ENCODE peak calls at places on chromosomes 7 and 10, in four cellular contexts. C is tibial nerve, K is breast epithelium, S is heart left ventricle. H is an unnamed sample. For H3K4me1, the result is how much of the 10 kb centered on the place peaks cover.

GRCh38 chr10:7969623-7970022 is 84.9 kb upstream of the GATA3 start:
- DNase-seq in C (no peak), K (no peak), S (no peak), H (no peak)

GRCh38 chr10:35005868-35006267 is 84.3 kb downstream of the CUL2 start:
- DNase-seq in C (no peak), K (no peak), S (no peak), H (no peak)

GRCh38 chr7:98802088-98802780 is 67.6 kb downstream of the TMEM130 start:
- DNase-seq in C (no peak), K (no peak), S (peak), H (peak)

GRCh38 chr7:155296788-155297516 is 726 bp upstream of the INSIG1 start:
- DNase-seq in C (no peak), K (peak), S (peak), H (peak)

GRCh38 chr10:5198386-5198785 is 1.7 kb downstream of the AKR1C4 start:
- DNase-seq in C (no peak), K (no peak), S (no peak), H (no peak)

GRCh38 chr7:29281782-29282541 is 87.4 kb downstream of the CHN2 start:
- DNase-seq in C (no peak), K (no peak), S (peak), H (peak)

GRCh38 chr7:157978766-157979165 is 608.9 kb downstream of the PTPRN2 start:
- DNase-seq in C (no peak), K (no peak), S (no peak), H (no peak)

GRCh38 chr7:92266415-92267241 is 20.9 kb downstream of the ANKIB1 start:
- DNase-seq in C (no peak), K (no peak), S (no peak), H (no peak)

GRCh38 chr10:69879628-69880257 is 78.0 kb downstream of the COL13A1 start:
- DNase-seq in C (no peak), K (no peak), S (no peak), H (no peak)

GRCh38 chr10:114681542-114681941 is 23.5 kb upstream of the ABLIM1 start:
- DNase-seq in C (no peak), K (no peak), S (peak), H (peak)

GRCh38 chr7:23012186-23012585 is 1.7 kb downstream of the HYCC1 start:
- DNase-seq in C (no peak), K (no peak), S (no peak), H (no peak)

GRCh38 chr10:79285315-79286185 is 61.7 kb upstream of the PPIF start:
- DNase-seq in C (no peak), K (no peak), S (no peak), H (no peak)

GRCh38 chr10:88149906-88150305 is 286.5 kb downstream of the PTEN start:
- DNase-seq in C (no peak), K (no peak), S (no peak), H (no peak)

GRCh38 chr7:125491137-125491536 is 561.5 kb upstream of the POT1 start:
- DNase-seq in C (no peak), K (no peak), S (no peak), H (no peak)

GRCh38 chr10:42112331-42113157 is 525.8 kb downstream of the ZNF33B start:
- DNase-seq in C (no peak), K (no peak), S (no peak), H (no peak)

GRCh38 chr10:63416376-63416775 is 49.4 kb downstream of the JMJD1C start:
- DNase-seq in C (no peak), K (no peak), S (no peak), H (no peak)

GRCh38 chr10:86652361-86653202 is 1.8 kb upstream of the OPN4 start:
- DNase-seq in C (no peak), K (peak), S (no peak), H (peak)

GRCh38 chr7:103990991-103991390 is 1.5 kb upstream of the RELN start:
- DNase-seq in C (no peak), K (no peak), S (no peak), H (no peak)

GRCh38 chr10:91635401-91636400 is 2.8 kb upstream of the PPP1R3C start:
- DNase-seq in C (peak), K (no peak), S (peak), H (peak)

GRCh38 chr10:107899075-107899474 is 734.6 kb upstream of the SORCS1 start:
- DNase-seq in C (no peak), K (no peak), S (no peak), H (no peak)

GRCh38 chr10:131946880-131947279 is 34.8 kb downstream of the BNIP3 start:
- DNase-seq in C (no peak), K (peak), S (no peak), H (no peak)

GRCh38 chr7:13282377-13282980 is 595.0 kb downstream of the ARL4A start:
- DNase-seq in C (no peak), K (no peak), S (no peak), H (no peak)

GRCh38 chr10:54914049-54914448 is 113.0 kb upstream of the PCDH15 start:
- DNase-seq in C (no peak), K (no peak), S (no peak), H (no peak)

GRCh38 chr7:26860361-26860760 is 4.0 kb downstream of the SKAP2 start:
- DNase-seq in C (no peak), K (no peak), S (no peak), H (no peak)
- H3K4me3 ChIP-seq in C (no peak), K (no peak), S (no peak), H (no peak)

GRCh38 chr7:2514473-2515423 is 4.8 kb upstream of the LFNG start:
- DNase-seq in C (no peak), K (no peak), S (no peak), H (no peak)
- H3K4me1 ChIP-seq in C (under half), K (under half), S (under half), H (under half)

DNA sequence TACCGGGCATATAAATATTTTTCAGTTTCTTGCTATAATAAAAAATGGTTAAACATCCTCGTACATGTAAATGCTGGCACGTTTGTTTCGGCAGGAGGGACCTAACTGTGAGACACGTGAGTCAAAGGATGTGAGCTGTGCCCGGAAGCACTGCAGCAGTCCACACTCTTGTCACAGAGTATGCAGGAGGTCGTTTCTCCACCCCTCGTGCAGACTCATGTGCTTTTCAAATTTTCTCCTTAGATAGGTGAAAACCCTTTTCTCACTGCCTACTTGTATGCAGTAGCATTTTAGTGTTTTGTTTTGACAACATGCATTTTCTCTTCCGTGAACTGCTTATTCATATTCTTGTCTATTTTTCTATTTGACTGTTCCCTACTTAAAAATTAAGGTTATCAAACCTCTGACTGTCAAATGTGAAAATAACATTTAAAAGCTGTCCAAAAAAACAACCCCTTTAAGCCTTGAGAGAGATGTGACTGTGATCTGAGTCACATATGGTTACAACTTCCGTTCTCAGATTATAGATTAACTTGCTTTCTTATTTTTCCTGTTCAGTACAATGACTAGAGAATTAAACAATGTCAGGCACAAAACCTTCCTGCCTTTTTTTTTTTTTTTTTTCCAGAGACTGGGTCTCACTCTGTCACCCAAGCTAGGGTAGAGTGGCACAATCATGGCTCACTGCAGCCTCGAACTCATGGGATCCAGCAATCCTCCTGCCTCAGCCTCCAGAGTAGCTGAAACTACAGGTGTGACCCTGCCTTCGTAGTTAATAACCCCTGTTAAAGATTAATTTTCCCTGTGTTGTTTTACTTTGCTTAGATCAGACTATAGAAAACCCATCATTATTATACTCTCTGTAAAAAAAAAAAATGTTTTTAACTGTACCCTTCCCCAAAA is 45.1 kb downstream of the DPY19L1 start:
- DNase-seq in C (no peak), K (no peak), S (no peak), H (peak)
- TF ChIP-seq POLR2A in C (no peak), K (no peak), S (no peak), H (no peak)

GRCh38 chr7:101819183-101819582 is 1.8 kb downstream of the CUX1 start:
- DNase-seq in C (no peak), K (no peak), S (no peak), H (no peak)
- H3K4me3 ChIP-seq in C (no peak), K (no peak), S (no peak), H (no peak)

DNA sequence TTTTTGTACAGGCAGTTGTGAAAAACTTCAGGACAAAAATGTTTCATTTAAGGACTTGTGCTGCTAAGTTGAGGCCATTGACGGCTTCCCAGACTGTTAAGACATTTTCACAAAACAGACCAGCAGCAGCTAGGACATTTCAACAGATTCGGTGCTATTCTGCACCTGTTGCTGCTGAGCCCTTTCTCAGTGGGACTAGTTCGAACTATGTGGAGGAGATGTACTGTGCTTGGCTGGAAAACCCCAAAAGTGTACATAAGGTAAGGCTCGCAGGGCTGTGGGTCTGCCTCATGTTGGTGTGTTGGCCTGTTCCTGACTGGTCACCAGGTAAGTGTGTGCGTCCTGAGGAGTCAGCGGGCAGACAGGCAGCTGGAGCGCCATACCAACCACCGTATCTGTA is 17.9 kb downstream of the OGDH start:
- DNase-seq in C (no peak), K (no peak), S (no peak), H (no peak)
- H3K4me1 ChIP-seq in C (under half), K (under half), S (half or more), H (under half)

GRCh38 chr7:105521731-105522458 is at the start of gene PUS7:
- DNase-seq in C (peak), K (peak), S (peak), H (peak)
- TF ChIP-seq POLR2A in C (peak), K (no peak), S (peak), H (peak)

DNA sequence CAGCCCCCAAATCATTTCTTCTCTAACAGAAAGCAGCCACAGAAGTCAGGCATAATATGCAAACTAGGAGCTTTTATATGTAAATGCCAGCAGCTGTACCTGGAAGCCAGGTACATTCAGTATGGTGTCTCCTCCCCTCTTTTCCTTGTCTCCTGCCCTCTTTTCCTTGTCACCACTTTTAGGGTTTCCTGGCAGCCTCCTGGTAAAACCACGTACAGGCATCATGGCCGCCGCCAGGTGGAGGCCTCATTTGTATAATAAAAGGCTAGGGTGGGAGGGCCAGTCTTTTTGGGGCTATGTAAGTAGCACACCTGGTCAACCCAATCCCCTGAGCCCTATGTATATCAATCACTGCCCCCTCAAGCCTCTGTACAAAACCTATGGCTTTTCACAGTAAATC is 28.7 kb downstream of the PDZD8 start:
- DNase-seq in C (no peak), K (no peak), S (no peak), H (no peak)
- H3K4me3 ChIP-seq in C (no peak), K (no peak), S (no peak), H (no peak)

GRCh38 chr7:2315787-2316186 is 1.5 kb upstream of the SNX8 start:
- DNase-seq in C (no peak), K (no peak), S (no peak), H (no peak)

GRCh38 chr7:2325028-2325625 is 10.9 kb upstream of the SNX8 start:
- DNase-seq in C (no peak), K (no peak), S (no peak), H (no peak)

GRCh38 chr7:2316578-2316977 is 2.3 kb upstream of the SNX8 start:
- DNase-seq in C (no peak), K (no peak), S (no peak), H (no peak)

GRCh38 chr7:2317556-2318293 is 3.5 kb upstream of the SNX8 start:
- DNase-seq in C (no peak), K (no peak), S (no peak), H (no peak)

DNA sequence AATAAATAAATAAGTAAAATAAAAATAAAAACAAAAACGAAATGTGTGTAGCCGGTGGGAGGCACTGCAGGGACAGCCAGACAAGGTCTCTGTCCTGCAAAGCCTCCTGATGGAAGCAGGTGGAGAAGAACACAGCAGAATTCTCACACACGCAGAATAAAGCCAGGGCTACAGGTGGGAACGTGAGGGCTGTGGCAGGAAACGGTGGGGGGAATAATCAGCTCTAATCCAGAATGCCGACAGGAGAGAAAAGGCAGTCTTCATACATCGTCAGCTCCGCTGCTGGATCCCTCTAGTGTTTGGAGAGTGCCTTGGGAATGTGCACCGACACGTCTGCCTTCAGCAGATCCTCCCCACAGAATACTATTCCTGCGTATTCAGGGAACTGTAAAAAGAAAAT is 6.8 kb upstream of the SNX8 start:
- DNase-seq in C (no peak), K (no peak), S (no peak), H (no peak)
- H3K4me1 ChIP-seq in C (under half), K (under half), S (under half), H (under half)

DNA sequence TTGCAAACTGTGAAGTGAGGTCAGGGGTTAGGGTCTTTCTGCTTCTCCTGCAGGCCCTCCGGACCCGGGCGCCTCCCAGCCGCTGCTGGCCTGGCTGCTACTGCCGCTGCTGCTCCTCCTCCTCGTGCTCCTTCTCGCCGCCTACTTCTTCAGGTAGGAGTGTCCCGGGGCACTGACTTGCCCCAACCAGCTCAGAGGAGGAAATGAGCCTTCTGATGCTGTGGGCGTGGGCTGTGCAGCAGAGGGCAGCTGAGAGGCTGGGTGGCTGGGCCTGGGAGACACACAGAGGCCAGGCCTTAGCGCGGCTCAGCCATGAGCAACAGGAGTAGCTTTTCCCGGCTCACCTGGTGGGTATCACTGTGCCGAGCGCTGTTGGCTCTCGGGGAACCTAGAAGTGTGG is 78.9 kb downstream of the MKI67 start:
- DNase-seq in C (peak), K (peak), S (peak), H (peak)
- TF ChIP-seq POLR2A in C (peak), K (peak), S (no peak), H (peak)

H was measured in adrenal gland.